ENCODE peak calls at places on chromosome 2, in ten cellular contexts. I is posterior cingulate gyrus; G is iPS DF 19.7; S is ovary; Y is HEK293T; F is foreskin keratinocyte; L is NCI-H2029; E is uterus; K is astrocyte of the spinal cord; O is stimulated activated naive CD4-positive, alpha-beta T cell. R is an unnamed sample.

GRCh38 chr2:117815946-117816345 is 1.5 kb downstream of the DDX18 start:
- DNase-seq in I (no peak), G (no peak), S (no peak), Y (no peak), F (no peak), L (no peak), E (no peak), K (no peak), O (no peak), R (no peak)

GRCh38 chr2:215003001-215003400 is 135.4 kb downstream of the ABCA12 start:
- DNase-seq in I (peak), G (no peak), S (no peak), Y (no peak), F (no peak), L (no peak), E (no peak), K (peak), O (no peak), R (no peak)

GRCh38 chr2:96321230-96322103 is 3.6 kb upstream of the ITPRIPL1 start:
- DNase-seq in I (no peak), G (no peak), S (peak), Y (peak), F (no peak), L (peak), E (no peak), K (peak), O (peak), R (peak)

GRCh38 chr2:217710218-217710565 is 292.6 kb downstream of the TNS1 start:
- DNase-seq in I (no peak), G (no peak), S (no peak), Y (no peak), F (no peak), L (no peak), E (no peak), K (no peak), O (no peak), R (no peak)

GRCh38 chr2:236866542-236867340 is 218.9 kb upstream of the COPS8 start:
- DNase-seq in I (no peak), G (no peak), S (no peak), Y (no peak), F (no peak), L (no peak), E (no peak), K (no peak), O (no peak), R (no peak)

GRCh38 chr2:173522356-173522755 is 167.7 kb downstream of the CDCA7 start:
- DNase-seq in I (no peak), G (no peak), S (no peak), Y (no peak), F (no peak), L (no peak), E (no peak), K (no peak), O (no peak), R (no peak)

GRCh38 chr2:152491139-152491472 is 156.1 kb downstream of the FMNL2 start:
- DNase-seq in I (peak), G (no peak), S (peak), Y (no peak), F (no peak), L (no peak), E (peak), K (no peak), O (no peak), R (no peak)

GRCh38 chr2:36452279-36452678 is 96.7 kb downstream of the CRIM1 start:
- DNase-seq in I (no peak), G (no peak), S (no peak), Y (no peak), F (no peak), L (no peak), E (no peak), K (peak), O (no peak), R (no peak)